ENCODE peak calls at places on chromosomes 4 and X, in four cellular contexts. R, Q, N and Z are unnamed samples.

GRCh38 chrX:132758778-132759177 is 199.7 kb downstream of the HS6ST2 start:
- DNase-seq in R (no peak), Q (no peak), N (no peak), Z (no peak)

GRCh38 chr4:13611283-13611842 is 16.2 kb downstream of the BOD1L1 start:
- DNase-seq in R (no peak), Q (peak; percentile 54), N (no peak), Z (no peak)

GRCh38 chr4:122621010-122621616 is at the start of gene IL21:
- DNase-seq in R (no peak), Q (no peak), N (no peak), Z (no peak)

GRCh38 chr4:87188063-87188462 is 32.4 kb downstream of the KLHL8 start:
- DNase-seq in R (no peak), Q (peak; percentile 13), N (no peak), Z (no peak)

GRCh38 chr4:187010052-187010451 is 286.4 kb upstream of the FAT1 start:
- DNase-seq in R (no peak), Q (peak; percentile 13), N (no peak), Z (no peak)

GRCh38 chr4:48081196-48081595 is 52.9 kb downstream of the TXK start:
- DNase-seq in R (no peak), Q (peak; percentile 28), N (no peak), Z (no peak)

GRCh38 chr4:56626420-56626819 is 54.7 kb downstream of the HOPX start:
- DNase-seq in R (no peak), Q (no peak), N (no peak), Z (no peak)

GRCh38 chrX:20620301-20620700 is 353.6 kb upstream of the RPS6KA3 start:
- DNase-seq in R (no peak), Q (peak; percentile 4), N (no peak), Z (no peak)

GRCh38 chr4:94640151-94640550 is 117.6 kb upstream of the BMPR1B start:
- DNase-seq in R (no peak), Q (no peak), N (no peak), Z (no peak)

GRCh38 chr4:163350672-163351071 is 7.0 kb downstream of the NPY5R start:
- DNase-seq in R (no peak), Q (no peak), N (no peak), Z (no peak)

GRCh38 chr4:77022581-77023133 is 53.1 kb downstream of the CCNI start:
- DNase-seq in R (no peak), Q (peak; percentile 72), N (no peak), Z (no peak)

GRCh38 chr4:15233626-15234025 is 194.2 kb upstream of the C1QTNF7 start:
- DNase-seq in R (no peak), Q (no peak), N (no peak), Z (no peak)